ENCODE peak calls at places on chromosomes 4 and X, in seven cellular contexts. One of them, this sample, is unnamed.

GRCh38 chr4:126023946-126024345 is 709.2 kb downstream of the FAT4 start:
- DNase-seq in fibroblast of the aortic adventitia: peak
- DNase-seq in cardiac muscle cell: no peak
- DNase-seq in dorsolateral prefrontal cortex: no peak
- DNase-seq in tibial nerve: no peak
- DNase-seq in left ventricle myocardium inferior: no peak
- DNase-seq in gastrocnemius medialis: no peak
- DNase-seq in this sample: no peak

GRCh38 chrX:346034-346813 is 27.6 kb upstream of the GTPBP6 start:
- DNase-seq in fibroblast of the aortic adventitia: no peak
- DNase-seq in tibial nerve: no peak
- DNase-seq in dorsolateral prefrontal cortex: no peak
- DNase-seq in gastrocnemius medialis: peak
- DNase-seq in cardiac muscle cell: no peak
- DNase-seq in left ventricle myocardium inferior: peak
- DNase-seq in this sample: no peak

GRCh38 chr4:147916351-147916750 is 184.5 kb downstream of the ARHGAP10 start:
- DNase-seq in left ventricle myocardium inferior: no peak
- DNase-seq in cardiac muscle cell: no peak
- DNase-seq in gastrocnemius medialis: no peak
- DNase-seq in tibial nerve: no peak
- DNase-seq in fibroblast of the aortic adventitia: peak
- DNase-seq in dorsolateral prefrontal cortex: no peak
- DNase-seq in this sample: peak

GRCh38 chrX:135740683-135741149 is 27.3 kb downstream of the CT45A3 start:
- DNase-seq in fibroblast of the aortic adventitia: no peak
- DNase-seq in dorsolateral prefrontal cortex: no peak
- DNase-seq in cardiac muscle cell: no peak
- DNase-seq in gastrocnemius medialis: no peak
- DNase-seq in left ventricle myocardium inferior: no peak
- DNase-seq in tibial nerve: no peak
- DNase-seq in this sample: no peak

GRCh38 chr4:10496200-10496599 is 39.0 kb upstream of the ZNF518B start:
- DNase-seq in left ventricle myocardium inferior: no peak
- DNase-seq in tibial nerve: no peak
- DNase-seq in cardiac muscle cell: no peak
- DNase-seq in gastrocnemius medialis: no peak
- DNase-seq in dorsolateral prefrontal cortex: no peak
- DNase-seq in fibroblast of the aortic adventitia: no peak
- DNase-seq in this sample: no peak

GRCh38 chr4:187478292-187479205 is 517.0 kb upstream of the ZFP42 start:
- DNase-seq in dorsolateral prefrontal cortex: no peak
- DNase-seq in left ventricle myocardium inferior: no peak
- DNase-seq in gastrocnemius medialis: no peak
- DNase-seq in cardiac muscle cell: peak
- DNase-seq in fibroblast of the aortic adventitia: peak
- DNase-seq in tibial nerve: no peak
- DNase-seq in this sample: peak

GRCh38 chrX:154799554-154800348 is 5.5 kb downstream of the MPP1 start:
- DNase-seq in dorsolateral prefrontal cortex: no peak
- DNase-seq in tibial nerve: no peak
- DNase-seq in gastrocnemius medialis: no peak
- DNase-seq in left ventricle myocardium inferior: no peak
- DNase-seq in cardiac muscle cell: no peak
- DNase-seq in fibroblast of the aortic adventitia: no peak
- DNase-seq in this sample: peak

GRCh38 chrX:23389196-23389792 is 54.6 kb downstream of the PTCHD1 start:
- DNase-seq in gastrocnemius medialis: no peak
- DNase-seq in fibroblast of the aortic adventitia: no peak
- DNase-seq in left ventricle myocardium inferior: no peak
- DNase-seq in tibial nerve: no peak
- DNase-seq in cardiac muscle cell: peak
- DNase-seq in dorsolateral prefrontal cortex: no peak
- DNase-seq in this sample: no peak

GRCh38 chr4:38681283-38682066 is 17.5 kb downstream of the KLF3 start:
- DNase-seq in gastrocnemius medialis: no peak
- DNase-seq in dorsolateral prefrontal cortex: no peak
- DNase-seq in cardiac muscle cell: no peak
- DNase-seq in left ventricle myocardium inferior: no peak
- DNase-seq in fibroblast of the aortic adventitia: peak
- DNase-seq in tibial nerve: no peak
- DNase-seq in this sample: no peak

GRCh38 chr4:81421346-81422218 is 50.1 kb downstream of the RASGEF1B start:
- DNase-seq in gastrocnemius medialis: no peak
- DNase-seq in tibial nerve: no peak
- DNase-seq in fibroblast of the aortic adventitia: peak
- DNase-seq in left ventricle myocardium inferior: no peak
- DNase-seq in cardiac muscle cell: no peak
- DNase-seq in dorsolateral prefrontal cortex: no peak
- DNase-seq in this sample: no peak

GRCh38 chrX:131792789-131793462 is 230.2 kb upstream of the STK26 start:
- DNase-seq in dorsolateral prefrontal cortex: peak
- DNase-seq in fibroblast of the aortic adventitia: peak
- DNase-seq in cardiac muscle cell: no peak
- DNase-seq in left ventricle myocardium inferior: no peak
- DNase-seq in tibial nerve: no peak
- DNase-seq in gastrocnemius medialis: no peak
- DNase-seq in this sample: peak

GRCh38 chrX:46791927-46792825 is 33.3 kb upstream of the SLC9A7 start:
- DNase-seq in cardiac muscle cell: no peak
- DNase-seq in tibial nerve: no peak
- DNase-seq in gastrocnemius medialis: no peak
- DNase-seq in dorsolateral prefrontal cortex: no peak
- DNase-seq in left ventricle myocardium inferior: no peak
- DNase-seq in fibroblast of the aortic adventitia: peak
- DNase-seq in this sample: peak

GRCh38 chr4:5751918-5752802 is 41.2 kb downstream of the EVC start:
- DNase-seq in left ventricle myocardium inferior: no peak
- DNase-seq in fibroblast of the aortic adventitia: peak
- DNase-seq in dorsolateral prefrontal cortex: no peak
- DNase-seq in cardiac muscle cell: no peak
- DNase-seq in tibial nerve: no peak
- DNase-seq in gastrocnemius medialis: no peak
- DNase-seq in this sample: peak

GRCh38 chrX:18566748-18567147 is 105.2 kb downstream of the RS1 start:
- DNase-seq in cardiac muscle cell: no peak
- DNase-seq in fibroblast of the aortic adventitia: no peak
- DNase-seq in tibial nerve: no peak
- DNase-seq in gastrocnemius medialis: no peak
- DNase-seq in dorsolateral prefrontal cortex: no peak
- DNase-seq in left ventricle myocardium inferior: no peak
- DNase-seq in this sample: no peak

GRCh38 chr4:152117501-152117900 is 356.7 kb upstream of the GATB start:
- DNase-seq in fibroblast of the aortic adventitia: no peak
- DNase-seq in gastrocnemius medialis: peak
- DNase-seq in cardiac muscle cell: no peak
- DNase-seq in left ventricle myocardium inferior: no peak
- DNase-seq in tibial nerve: no peak
- DNase-seq in dorsolateral prefrontal cortex: no peak
- DNase-seq in this sample: no peak

GRCh38 chr4:108172780-108173598 is 4.3 kb upstream of the LEF1 start:
- DNase-seq in tibial nerve: no peak
- DNase-seq in fibroblast of the aortic adventitia: peak
- DNase-seq in dorsolateral prefrontal cortex: no peak
- DNase-seq in left ventricle myocardium inferior: no peak
- DNase-seq in cardiac muscle cell: peak
- DNase-seq in gastrocnemius medialis: no peak
- DNase-seq in this sample: peak

GRCh38 chr4:95371457-95372179 is 177.2 kb downstream of the UNC5C start:
- DNase-seq in fibroblast of the aortic adventitia: no peak
- DNase-seq in left ventricle myocardium inferior: no peak
- DNase-seq in tibial nerve: no peak
- DNase-seq in gastrocnemius medialis: no peak
- DNase-seq in dorsolateral prefrontal cortex: no peak
- DNase-seq in cardiac muscle cell: no peak
- DNase-seq in this sample: no peak

GRCh38 chrX:121256653-121257052 is 209.2 kb downstream of the GLUD2 start:
- DNase-seq in dorsolateral prefrontal cortex: no peak
- DNase-seq in cardiac muscle cell: no peak
- DNase-seq in fibroblast of the aortic adventitia: peak
- DNase-seq in gastrocnemius medialis: no peak
- DNase-seq in tibial nerve: no peak
- DNase-seq in left ventricle myocardium inferior: no peak
- DNase-seq in this sample: peak

GRCh38 chr4:153138736-153139135 is 65.5 kb upstream of the TRIM2 start:
- DNase-seq in dorsolateral prefrontal cortex: peak
- DNase-seq in tibial nerve: no peak
- DNase-seq in cardiac muscle cell: no peak
- DNase-seq in gastrocnemius medialis: no peak
- DNase-seq in fibroblast of the aortic adventitia: no peak
- DNase-seq in left ventricle myocardium inferior: no peak
- DNase-seq in this sample: no peak

DNA sequence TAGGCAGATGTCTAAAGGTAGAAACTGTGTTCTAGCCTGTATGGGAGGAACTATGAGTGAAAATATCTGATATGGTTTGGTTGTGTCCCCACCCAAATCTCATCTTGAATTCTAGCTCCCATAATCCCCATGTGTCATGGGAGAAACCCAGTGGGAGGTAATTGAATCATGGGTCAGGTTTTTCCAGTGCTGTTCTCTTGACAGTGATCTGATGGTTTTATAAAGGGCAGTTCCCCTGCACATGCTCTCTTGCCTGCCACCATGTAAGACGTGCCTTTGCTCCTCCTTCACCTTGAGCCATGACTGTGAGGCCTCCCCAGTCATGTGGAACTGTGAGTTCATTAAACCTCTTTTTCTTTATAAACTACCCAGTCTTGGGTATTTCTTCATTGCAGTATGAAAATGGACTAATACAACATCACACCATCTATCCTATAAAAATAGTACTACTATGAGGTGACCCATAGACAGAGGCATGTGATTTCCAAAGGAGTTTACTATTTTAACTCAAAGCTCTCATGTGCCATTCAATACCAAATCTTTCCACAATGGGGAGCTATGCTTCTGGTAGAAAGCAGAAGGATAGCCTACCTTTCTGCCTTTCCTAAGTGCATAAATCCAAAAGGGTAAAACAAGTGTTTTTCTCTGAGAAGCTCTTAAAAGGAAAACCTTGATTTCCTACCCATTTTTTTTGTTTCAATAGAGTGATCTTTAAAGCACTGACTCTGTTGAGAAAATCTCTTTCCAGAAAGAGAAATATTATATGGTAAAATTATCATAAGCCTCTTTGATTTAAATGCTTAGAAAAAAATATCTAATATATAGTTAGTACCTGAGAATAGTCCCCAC is 38.8 kb downstream of the SEC31A start:
- DNase-seq in gastrocnemius medialis: no peak
- DNase-seq in fibroblast of the aortic adventitia: peak
- DNase-seq in dorsolateral prefrontal cortex: no peak
- DNase-seq in cardiac muscle cell: peak
- DNase-seq in tibial nerve: no peak
- DNase-seq in left ventricle myocardium inferior: no peak
- DNase-seq in this sample: peak
- TF ChIP-seq CTCF in gastrocnemius medialis: no peak
- TF ChIP-seq CTCF in fibroblast of the aortic adventitia: peak
- TF ChIP-seq CTCF in dorsolateral prefrontal cortex: peak
- TF ChIP-seq CTCF in cardiac muscle cell: peak
- TF ChIP-seq CTCF in tibial nerve: no peak
- TF ChIP-seq CTCF in left ventricle myocardium inferior: peak
- TF ChIP-seq CTCF in this sample: peak

GRCh38 chr4:41514765-41515481 is 23.0 kb upstream of the LIMCH1 start:
- DNase-seq in gastrocnemius medialis: no peak
- DNase-seq in tibial nerve: no peak
- DNase-seq in cardiac muscle cell: no peak
- DNase-seq in dorsolateral prefrontal cortex: no peak
- DNase-seq in fibroblast of the aortic adventitia: no peak
- DNase-seq in left ventricle myocardium inferior: no peak
- DNase-seq in this sample: no peak

GRCh38 chr4:41517747-41518146 is 20.2 kb upstream of the LIMCH1 start:
- DNase-seq in fibroblast of the aortic adventitia: no peak
- DNase-seq in gastrocnemius medialis: no peak
- DNase-seq in left ventricle myocardium inferior: no peak
- DNase-seq in tibial nerve: no peak
- DNase-seq in dorsolateral prefrontal cortex: no peak
- DNase-seq in cardiac muscle cell: no peak
- DNase-seq in this sample: no peak

GRCh38 chr4:41512604-41513003 is 25.4 kb upstream of the LIMCH1 start:
- DNase-seq in cardiac muscle cell: no peak
- DNase-seq in dorsolateral prefrontal cortex: no peak
- DNase-seq in fibroblast of the aortic adventitia: no peak
- DNase-seq in gastrocnemius medialis: no peak
- DNase-seq in left ventricle myocardium inferior: no peak
- DNase-seq in tibial nerve: no peak
- DNase-seq in this sample: no peak

GRCh38 chr4:41514169-41514568 is 23.8 kb upstream of the LIMCH1 start:
- DNase-seq in gastrocnemius medialis: no peak
- DNase-seq in left ventricle myocardium inferior: no peak
- DNase-seq in dorsolateral prefrontal cortex: no peak
- DNase-seq in fibroblast of the aortic adventitia: no peak
- DNase-seq in cardiac muscle cell: no peak
- DNase-seq in tibial nerve: no peak
- DNase-seq in this sample: no peak

DNA sequence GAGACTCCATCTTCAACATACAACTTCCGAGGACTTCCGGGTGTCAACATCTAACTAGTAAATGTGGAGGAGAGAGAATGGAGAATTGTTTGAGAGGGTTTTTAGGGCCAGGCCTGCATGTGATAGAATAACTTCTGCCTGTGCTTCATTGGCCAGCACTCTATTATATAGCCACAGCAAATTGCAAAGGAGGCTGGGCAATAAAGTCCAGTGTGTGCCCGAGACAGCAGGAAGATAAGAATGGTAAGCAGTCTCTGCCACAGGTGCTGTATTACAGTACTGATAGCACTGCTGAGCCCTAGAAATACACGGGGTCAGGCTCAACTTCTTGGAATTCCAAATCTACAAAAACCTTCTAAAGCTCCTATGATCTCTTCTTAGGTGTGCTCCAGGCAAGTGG is 20.8 kb upstream of the LIMCH1 start:
- DNase-seq in cardiac muscle cell: no peak
- DNase-seq in gastrocnemius medialis: no peak
- DNase-seq in dorsolateral prefrontal cortex: no peak
- DNase-seq in fibroblast of the aortic adventitia: no peak
- DNase-seq in tibial nerve: no peak
- DNase-seq in left ventricle myocardium inferior: no peak
- DNase-seq in this sample: no peak
- H3K4me3 ChIP-seq in cardiac muscle cell: no peak
- H3K4me3 ChIP-seq in gastrocnemius medialis: no peak
- H3K4me3 ChIP-seq in dorsolateral prefrontal cortex: no peak
- H3K4me3 ChIP-seq in fibroblast of the aortic adventitia: no peak
- H3K4me3 ChIP-seq in tibial nerve: no peak
- H3K4me3 ChIP-seq in left ventricle myocardium inferior: no peak
- H3K4me3 ChIP-seq in this sample: no peak

GRCh38 chr4:127182687-127183086 is 450.1 kb upstream of the INTU start:
- DNase-seq in dorsolateral prefrontal cortex: no peak
- DNase-seq in fibroblast of the aortic adventitia: no peak
- DNase-seq in cardiac muscle cell: no peak
- DNase-seq in left ventricle myocardium inferior: no peak
- DNase-seq in tibial nerve: no peak
- DNase-seq in gastrocnemius medialis: no peak
- DNase-seq in this sample: peak
- TF ChIP-seq CTCF in dorsolateral prefrontal cortex: no peak
- TF ChIP-seq CTCF in fibroblast of the aortic adventitia: no peak
- TF ChIP-seq CTCF in cardiac muscle cell: no peak
- TF ChIP-seq CTCF in left ventricle myocardium inferior: no peak
- TF ChIP-seq CTCF in tibial nerve: no peak
- TF ChIP-seq CTCF in gastrocnemius medialis: no peak
- TF ChIP-seq CTCF in this sample: no peak

DNA sequence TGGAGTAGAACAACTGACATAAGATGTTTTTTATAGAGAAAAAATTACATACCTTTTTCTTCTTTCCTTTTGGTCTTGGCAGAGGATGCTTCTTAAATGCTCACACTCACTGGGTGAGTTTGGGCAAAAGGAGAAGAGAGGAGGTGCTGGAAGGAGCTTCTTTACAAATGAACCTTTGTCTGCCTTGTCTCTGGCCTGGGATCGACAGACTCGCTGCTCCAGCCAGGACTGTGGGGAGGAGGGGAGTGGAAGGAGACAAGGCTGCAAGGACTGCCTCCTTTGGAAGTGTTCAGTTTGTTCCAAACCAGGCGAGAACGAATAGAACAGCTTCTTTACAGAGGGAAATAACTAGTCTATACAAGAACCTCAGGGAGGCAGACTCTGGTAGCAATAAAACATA is at the start of gene SCRG1:
- DNase-seq in left ventricle myocardium inferior: peak
- DNase-seq in tibial nerve: no peak
- DNase-seq in dorsolateral prefrontal cortex: peak
- DNase-seq in fibroblast of the aortic adventitia: peak
- DNase-seq in gastrocnemius medialis: no peak
- DNase-seq in cardiac muscle cell: peak
- DNase-seq in this sample: no peak
- H3K4me3 ChIP-seq in left ventricle myocardium inferior: no peak
- H3K4me3 ChIP-seq in tibial nerve: no peak
- H3K4me3 ChIP-seq in dorsolateral prefrontal cortex: peak
- H3K4me3 ChIP-seq in fibroblast of the aortic adventitia: peak
- H3K4me3 ChIP-seq in gastrocnemius medialis: no peak
- H3K4me3 ChIP-seq in cardiac muscle cell: no peak
- H3K4me3 ChIP-seq in this sample: no peak